ENCODE peak calls at places on chromosomes 7 and 10, in four cellular contexts. One of them, this sample, is unnamed. For H3K4me1, the result is how much of the 10 kb centered on the place peaks cover.

GRCh38 chr7:123795917-123796316 is 47.1 kb upstream of the WASL start:
- DNase-seq in cardiac muscle cell: no peak
- DNase-seq in fibroblast of lung: no peak
- DNase-seq in colonic mucosa: no peak
- DNase-seq in this sample: no peak

GRCh38 chr10:52485486-52485885 is 171.4 kb downstream of the DKK1 start:
- DNase-seq in cardiac muscle cell: no peak
- DNase-seq in fibroblast of lung: no peak
- DNase-seq in colonic mucosa: no peak
- DNase-seq in this sample: no peak

GRCh38 chr10:26516540-26517101 is 78.5 kb downstream of the APBB1IP start:
- DNase-seq in cardiac muscle cell: no peak
- DNase-seq in fibroblast of lung: no peak
- DNase-seq in colonic mucosa: no peak
- DNase-seq in this sample: no peak

GRCh38 chr7:128770238-128770637 is 5.4 kb downstream of the OPN1SW start:
- DNase-seq in cardiac muscle cell: no peak
- DNase-seq in fibroblast of lung: no peak
- DNase-seq in colonic mucosa: no peak
- DNase-seq in this sample: no peak

GRCh38 chr7:97078023-97078988 is 39.2 kb upstream of the SDHAF3 start:
- DNase-seq in cardiac muscle cell: no peak
- DNase-seq in fibroblast of lung: no peak
- DNase-seq in colonic mucosa: no peak
- DNase-seq in this sample: no peak

GRCh38 chr10:97587183-97587582 is 2.3 kb upstream of the C10orf62 start:
- DNase-seq in cardiac muscle cell: no peak
- DNase-seq in fibroblast of lung: no peak
- DNase-seq in colonic mucosa: no peak
- DNase-seq in this sample: no peak

GRCh38 chr10:109931153-109931552 is 7.8 kb upstream of the XPNPEP1 start:
- DNase-seq in cardiac muscle cell: no peak
- DNase-seq in fibroblast of lung: peak
- DNase-seq in colonic mucosa: no peak
- DNase-seq in this sample: peak

GRCh38 chr7:11191574-11192220 is 218.0 kb downstream of the PHF14 start:
- DNase-seq in cardiac muscle cell: no peak
- DNase-seq in fibroblast of lung: no peak
- DNase-seq in colonic mucosa: no peak
- DNase-seq in this sample: no peak

GRCh38 chr7:15461576-15461975 is 100.2 kb downstream of the AGMO start:
- DNase-seq in cardiac muscle cell: no peak
- DNase-seq in fibroblast of lung: peak
- DNase-seq in colonic mucosa: no peak
- DNase-seq in this sample: no peak

GRCh38 chr7:36388423-36388822 is 1.2 kb upstream of the ANLN start:
- DNase-seq in cardiac muscle cell: no peak
- DNase-seq in fibroblast of lung: no peak
- DNase-seq in colonic mucosa: no peak
- DNase-seq in this sample: no peak

GRCh38 chr10:43254881-43255643 is 11.8 kb downstream of the RASGEF1A start:
- DNase-seq in cardiac muscle cell: no peak
- DNase-seq in fibroblast of lung: no peak
- DNase-seq in colonic mucosa: peak
- DNase-seq in this sample: peak

GRCh38 chr7:44320794-44321371 is 4.5 kb downstream of the CAMK2B start:
- DNase-seq in cardiac muscle cell: no peak
- DNase-seq in fibroblast of lung: no peak
- DNase-seq in colonic mucosa: no peak
- DNase-seq in this sample: no peak

GRCh38 chr7:80795174-80795573 is 123.7 kb downstream of the SEMA3C start:
- DNase-seq in cardiac muscle cell: no peak
- DNase-seq in fibroblast of lung: peak
- DNase-seq in colonic mucosa: no peak
- DNase-seq in this sample: no peak

GRCh38 chr7:148712610-148713330 is 14.1 kb downstream of the CUL1 start:
- DNase-seq in cardiac muscle cell: no peak
- DNase-seq in fibroblast of lung: no peak
- DNase-seq in colonic mucosa: no peak
- DNase-seq in this sample: no peak

GRCh38 chr7:138902156-138902555 is 79.0 kb downstream of the KIAA1549 start:
- DNase-seq in cardiac muscle cell: no peak
- DNase-seq in fibroblast of lung: no peak
- DNase-seq in colonic mucosa: no peak
- DNase-seq in this sample: no peak

GRCh38 chr10:71973777-71974488 is 9.7 kb downstream of the CHST3 start:
- DNase-seq in cardiac muscle cell: no peak
- DNase-seq in fibroblast of lung: no peak
- DNase-seq in colonic mucosa: no peak
- DNase-seq in this sample: no peak
- H3K4me1 ChIP-seq in cardiac muscle cell: under half
- H3K4me1 ChIP-seq in fibroblast of lung: under half
- H3K4me1 ChIP-seq in colonic mucosa: under half
- H3K4me1 ChIP-seq in this sample: half or more

GRCh38 chr10:133259603-133259992 is 17.1 kb downstream of the ADAM8 start:
- DNase-seq in cardiac muscle cell: no peak
- DNase-seq in fibroblast of lung: no peak
- DNase-seq in colonic mucosa: no peak
- DNase-seq in this sample: no peak

GRCh38 chr10:133257489-133258065 is 19.1 kb downstream of the ADAM8 start:
- DNase-seq in cardiac muscle cell: peak
- DNase-seq in fibroblast of lung: peak
- DNase-seq in colonic mucosa: peak
- DNase-seq in this sample: peak

GRCh38 chr10:133260895-133261725 is 15.6 kb downstream of the ADAM8 start:
- DNase-seq in cardiac muscle cell: peak
- DNase-seq in fibroblast of lung: no peak
- DNase-seq in colonic mucosa: peak
- DNase-seq in this sample: peak

GRCh38 chr10:133258818-133259602 is 17.7 kb downstream of the ADAM8 start:
- DNase-seq in cardiac muscle cell: no peak
- DNase-seq in fibroblast of lung: peak
- DNase-seq in colonic mucosa: peak
- DNase-seq in this sample: peak

GRCh38 chr10:133258066-133258817 is 18.4 kb downstream of the ADAM8 start:
- DNase-seq in cardiac muscle cell: no peak
- DNase-seq in fibroblast of lung: no peak
- DNase-seq in colonic mucosa: peak
- DNase-seq in this sample: no peak
- H3K27ac ChIP-seq in cardiac muscle cell: no peak
- H3K27ac ChIP-seq in fibroblast of lung: peak
- H3K27ac ChIP-seq in colonic mucosa: peak
- H3K27ac ChIP-seq in this sample: no peak

GRCh38 chr7:140200102-140200989 is 23.6 kb upstream of the KDM7A start:
- DNase-seq in cardiac muscle cell: no peak
- DNase-seq in fibroblast of lung: peak
- DNase-seq in colonic mucosa: peak
- DNase-seq in this sample: peak

GRCh38 chr7:140203556-140203955 is 26.8 kb upstream of the KDM7A start:
- DNase-seq in cardiac muscle cell: no peak
- DNase-seq in fibroblast of lung: no peak
- DNase-seq in colonic mucosa: no peak
- DNase-seq in this sample: no peak

GRCh38 chr7:140197218-140197890 is 20.6 kb upstream of the KDM7A start:
- DNase-seq in cardiac muscle cell: no peak
- DNase-seq in fibroblast of lung: no peak
- DNase-seq in colonic mucosa: no peak
- DNase-seq in this sample: no peak

GRCh38 chr7:140197938-140198337 is 21.2 kb upstream of the KDM7A start:
- DNase-seq in cardiac muscle cell: no peak
- DNase-seq in fibroblast of lung: no peak
- DNase-seq in colonic mucosa: no peak
- DNase-seq in this sample: no peak

GRCh38 chr7:140201393-140201792 is 24.6 kb upstream of the KDM7A start:
- DNase-seq in cardiac muscle cell: no peak
- DNase-seq in fibroblast of lung: no peak
- DNase-seq in colonic mucosa: no peak
- DNase-seq in this sample: no peak
- H3K4me1 ChIP-seq in cardiac muscle cell: under half
- H3K4me1 ChIP-seq in fibroblast of lung: under half
- H3K4me1 ChIP-seq in colonic mucosa: under half
- H3K4me1 ChIP-seq in this sample: under half

DNA sequence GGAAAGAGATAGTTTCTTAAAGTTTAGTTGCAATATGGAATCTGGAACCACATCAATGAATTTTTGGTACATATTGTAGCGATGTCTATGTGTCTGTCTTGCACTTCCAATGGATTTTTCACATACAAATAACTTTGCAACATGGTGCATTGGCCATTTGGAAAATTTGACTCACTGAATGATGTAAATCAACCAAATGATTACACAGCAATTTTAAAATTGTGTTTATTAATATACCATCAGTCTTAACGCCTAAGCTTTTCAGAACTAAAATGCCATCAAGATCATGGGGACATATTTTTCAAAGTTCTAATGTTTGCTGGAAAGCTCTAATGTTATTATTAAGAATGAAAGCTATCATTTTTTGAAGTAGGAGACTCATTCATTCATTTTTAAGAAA is 39.4 kb upstream of the TMEM26 start:
- DNase-seq in cardiac muscle cell: no peak
- DNase-seq in fibroblast of lung: no peak
- DNase-seq in colonic mucosa: no peak
- DNase-seq in this sample: no peak
- H3K27ac ChIP-seq in cardiac muscle cell: no peak
- H3K27ac ChIP-seq in fibroblast of lung: no peak
- H3K27ac ChIP-seq in colonic mucosa: no peak
- H3K27ac ChIP-seq in this sample: no peak

GRCh38 chr10:73785221-73785720 is at the start of gene ZSWIM8:
- DNase-seq in cardiac muscle cell: peak
- DNase-seq in fibroblast of lung: peak
- DNase-seq in colonic mucosa: peak
- DNase-seq in this sample: peak
- H3K4me1 ChIP-seq in cardiac muscle cell: under half
- H3K4me1 ChIP-seq in fibroblast of lung: under half
- H3K4me1 ChIP-seq in colonic mucosa: under half
- H3K4me1 ChIP-seq in this sample: under half

GRCh38 chr10:15483215-15483970 is 112.3 kb upstream of the FAM171A1 start:
- DNase-seq in cardiac muscle cell: no peak
- DNase-seq in fibroblast of lung: peak
- DNase-seq in colonic mucosa: no peak
- DNase-seq in this sample: no peak

GRCh38 chr10:15485027-15485426 is 113.9 kb upstream of the FAM171A1 start:
- DNase-seq in cardiac muscle cell: no peak
- DNase-seq in fibroblast of lung: no peak
- DNase-seq in colonic mucosa: no peak
- DNase-seq in this sample: no peak

GRCh38 chr10:15482168-15482567 is 111.1 kb upstream of the FAM171A1 start:
- DNase-seq in cardiac muscle cell: no peak
- DNase-seq in fibroblast of lung: no peak
- DNase-seq in colonic mucosa: no peak
- DNase-seq in this sample: no peak

GRCh38 chr10:15485684-15486316 is 114.7 kb upstream of the FAM171A1 start:
- DNase-seq in cardiac muscle cell: no peak
- DNase-seq in fibroblast of lung: peak
- DNase-seq in colonic mucosa: no peak
- DNase-seq in this sample: no peak

DNA sequence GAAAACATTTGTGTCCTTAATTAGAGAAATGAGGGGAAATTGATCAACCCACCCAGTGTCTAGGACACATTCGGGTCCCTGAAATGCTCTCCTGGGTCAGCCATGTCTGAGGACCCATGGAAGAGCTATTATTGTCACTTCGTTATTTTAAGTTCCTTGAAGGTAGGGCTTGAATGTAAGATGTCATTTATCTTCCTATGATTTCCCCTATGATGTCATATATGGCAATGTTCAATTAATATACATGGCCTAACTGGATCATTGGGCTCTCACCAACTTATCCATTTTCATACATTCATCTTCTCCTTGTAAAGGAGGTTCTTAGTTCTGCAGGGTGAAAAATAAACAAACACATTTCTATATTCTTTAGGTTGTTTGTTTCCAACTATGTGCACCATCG is 113.0 kb upstream of the FAM171A1 start:
- DNase-seq in cardiac muscle cell: no peak
- DNase-seq in fibroblast of lung: no peak
- DNase-seq in colonic mucosa: no peak
- DNase-seq in this sample: no peak
- H3K27ac ChIP-seq in cardiac muscle cell: no peak
- H3K27ac ChIP-seq in fibroblast of lung: no peak
- H3K27ac ChIP-seq in colonic mucosa: no peak
- H3K27ac ChIP-seq in this sample: no peak

DNA sequence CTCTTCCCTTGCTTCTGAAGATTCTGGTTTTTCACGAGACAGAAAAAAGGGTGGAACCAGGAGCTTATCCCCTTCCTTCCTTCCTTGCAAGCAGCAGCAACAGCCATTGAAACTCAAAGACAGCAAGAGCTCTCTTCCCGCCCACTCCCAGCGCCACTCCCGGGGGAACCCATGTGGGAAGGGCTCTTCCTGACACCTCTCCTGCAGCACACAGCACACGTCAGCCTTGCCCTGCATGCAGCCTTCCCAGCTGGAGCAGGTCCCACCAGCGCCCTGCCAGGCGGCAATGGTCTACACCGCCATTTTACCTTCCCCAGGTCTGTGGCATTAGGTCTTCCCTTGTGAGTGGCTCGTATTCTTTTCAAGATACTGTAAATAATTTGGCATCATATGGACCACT is 161.8 kb downstream of the MGMT start:
- DNase-seq in cardiac muscle cell: no peak
- DNase-seq in fibroblast of lung: no peak
- DNase-seq in colonic mucosa: no peak
- DNase-seq in this sample: no peak
- H3K4me1 ChIP-seq in cardiac muscle cell: under half
- H3K4me1 ChIP-seq in fibroblast of lung: under half
- H3K4me1 ChIP-seq in colonic mucosa: under half
- H3K4me1 ChIP-seq in this sample: under half

GRCh38 chr10:102408081-102408727 is 10.4 kb downstream of the PSD start:
- DNase-seq in cardiac muscle cell: no peak
- DNase-seq in fibroblast of lung: no peak
- DNase-seq in colonic mucosa: no peak
- DNase-seq in this sample: no peak
- H3K27ac ChIP-seq in cardiac muscle cell: no peak
- H3K27ac ChIP-seq in fibroblast of lung: no peak
- H3K27ac ChIP-seq in colonic mucosa: peak
- H3K27ac ChIP-seq in this sample: no peak

GRCh38 chr7:117005449-117005848 is 52.1 kb downstream of the ST7 start:
- DNase-seq in cardiac muscle cell: no peak
- DNase-seq in fibroblast of lung: no peak
- DNase-seq in colonic mucosa: no peak
- DNase-seq in this sample: no peak

GRCh38 chr7:117008849-117009531 is 55.7 kb downstream of the ST7 start:
- DNase-seq in cardiac muscle cell: no peak
- DNase-seq in fibroblast of lung: peak
- DNase-seq in colonic mucosa: no peak
- DNase-seq in this sample: no peak

GRCh38 chr7:117009705-117010361 is 56.5 kb downstream of the ST7 start:
- DNase-seq in cardiac muscle cell: no peak
- DNase-seq in fibroblast of lung: no peak
- DNase-seq in colonic mucosa: no peak
- DNase-seq in this sample: no peak

GRCh38 chr7:117004899-117005298 is 51.6 kb downstream of the ST7 start:
- DNase-seq in cardiac muscle cell: no peak
- DNase-seq in fibroblast of lung: no peak
- DNase-seq in colonic mucosa: no peak
- DNase-seq in this sample: no peak

GRCh38 chr7:117007285-117007684 is 54.0 kb downstream of the ST7 start:
- DNase-seq in cardiac muscle cell: no peak
- DNase-seq in fibroblast of lung: no peak
- DNase-seq in colonic mucosa: no peak
- DNase-seq in this sample: no peak
- H3K4me1 ChIP-seq in cardiac muscle cell: under half
- H3K4me1 ChIP-seq in fibroblast of lung: under half
- H3K4me1 ChIP-seq in colonic mucosa: under half
- H3K4me1 ChIP-seq in this sample: under half